ENCODE peak calls at places on chromosomes 5 and 9, in four cellular contexts. I is GM06990, S is GM13977, V is B cell. M is an unnamed sample.
A peak's percentile ranks its signal among the peaks of the same experiment; 100 is the strongest.

GRCh38 chr9:128286435-128286834 is 10.4 kb downstream of the SWI5 start:
- DNase-seq in I (no peak), S (no peak), V (no peak), M (no peak)

GRCh38 chr5:171422902-171423663 is 3.6 kb downstream of the FGF18 start:
- DNase-seq in I (no peak), S (no peak), V (no peak), M (no peak)

GRCh38 chr9:79572032-79572890 is 496 bp downstream of the TLE4 start:
- DNase-seq in I (peak; percentile 69), S (no peak), V (peak; percentile 61), M (peak; percentile 47)

GRCh38 chr9:129351642-129352151 is 173.6 kb upstream of the IER5L start:
- DNase-seq in I (no peak), S (no peak), V (peak; percentile 56), M (no peak)

GRCh38 chr9:136552117-136552685 is 6.4 kb upstream of the NOTCH1 start:
- DNase-seq in I (no peak), S (peak; percentile 77), V (peak; percentile 75), M (no peak)

GRCh38 chr5:154753792-154754191 is 1.4 kb upstream of the LARP1 start:
- DNase-seq in I (no peak), S (no peak), V (no peak), M (no peak)

GRCh38 chr5:140259509-140259908 is 43.4 kb downstream of the PFDN1 start:
- DNase-seq in I (no peak), S (no peak), V (no peak), M (peak; percentile 23)

GRCh38 chr5:166581827-166582226 is 1709.6 kb upstream of the WWC1 start:
- DNase-seq in I (no peak), S (no peak), V (no peak), M (no peak)

GRCh38 chr5:88889165-88890069 is 6.4 kb upstream of the MEF2C start:
- DNase-seq in I (peak; percentile 86), S (peak; percentile 43), V (peak; percentile 45), M (no peak)

GRCh38 chr9:126055386-126055785 is 271.2 kb upstream of the MVB12B start:
- DNase-seq in I (no peak), S (no peak), V (no peak), M (no peak)

GRCh38 chr5:66653380-66653779 is 57.2 kb downstream of the MAST4 start:
- DNase-seq in I (no peak), S (no peak), V (no peak), M (no peak)

GRCh38 chr9:124214596-124215550 is 42.9 kb upstream of the NEK6 start:
- DNase-seq in I (no peak), S (no peak), V (no peak), M (no peak)

GRCh38 chr9:87184956-87185642 is 237.8 kb upstream of the GAS1 start:
- DNase-seq in I (no peak), S (no peak), V (no peak), M (no peak)

GRCh38 chr5:118068886-118069285 is 919.5 kb downstream of the DTWD2 start:
- DNase-seq in I (no peak), S (no peak), V (no peak), M (no peak)

GRCh38 chr9:121696935-121697334 is 45.5 kb downstream of the DAB2IP start:
- DNase-seq in I (no peak), S (no peak), V (no peak), M (no peak)

GRCh38 chr5:35129921-35130485 is 82.3 kb upstream of the AGXT2 start:
- DNase-seq in I (no peak), S (peak; percentile 5), V (no peak), M (peak; percentile 72)

GRCh38 chr9:16461231-16461840 is 409.1 kb downstream of the BNC2 start:
- DNase-seq in I (peak; percentile 26), S (no peak), V (no peak), M (no peak)

GRCh38 chr5:163104496-163104895 is 332.9 kb upstream of the CCNG1 start:
- DNase-seq in I (no peak), S (no peak), V (no peak), M (peak; percentile 7)

GRCh38 chr9:37943329-37944265 is 39.7 kb upstream of the SLC25A51 start:
- DNase-seq in I (no peak), S (no peak), V (no peak), M (no peak)

GRCh38 chr5:78362220-78362619 is 1.8 kb downstream of the SCAMP1 start:
- DNase-seq in I (no peak), S (no peak), V (no peak), M (no peak)

GRCh38 chr5:37916525-37916924 is 76.7 kb upstream of the GDNF start:
- DNase-seq in I (no peak), S (no peak), V (no peak), M (no peak)

GRCh38 chr5:39714036-39714698 is 289.4 kb upstream of the DAB2 start:
- DNase-seq in I (no peak), S (peak; percentile 28), V (no peak), M (peak; percentile 53)

GRCh38 chr9:751137-752051 is 90.1 kb upstream of the DMRT1 start:
- DNase-seq in I (no peak), S (peak; percentile 36), V (no peak), M (peak; percentile 9)

GRCh38 chr5:158234323-158235158 is 375.6 kb upstream of the CLINT1 start:
- DNase-seq in I (no peak), S (no peak), V (no peak), M (peak; percentile 34)

GRCh38 chr9:3912817-3913216 is 387.0 kb upstream of the RFX3 start:
- DNase-seq in I (no peak), S (no peak), V (no peak), M (no peak)

GRCh38 chr5:176192094-176192721 is 46.0 kb upstream of the SIMC1 start:
- DNase-seq in I (no peak), S (no peak), V (no peak), M (no peak)

GRCh38 chr5:108919591-108920326 is 172.1 kb downstream of the FER start:
- DNase-seq in I (no peak), S (peak; percentile 22), V (no peak), M (no peak)

GRCh38 chr9:90198956-90199355 is 443.7 kb downstream of the DIRAS2 start:
- DNase-seq in I (no peak), S (no peak), V (no peak), M (no peak)

GRCh38 chr5:39355324-39355723 is 9.0 kb downstream of the C9 start:
- DNase-seq in I (no peak), S (no peak), V (no peak), M (no peak)

GRCh38 chr9:114318416-114318815 is 4.5 kb upstream of the ORM1 start:
- DNase-seq in I (no peak), S (no peak), V (no peak), M (no peak)

GRCh38 chr9:84850830-84851372 is 181.4 kb downstream of the NTRK2 start:
- DNase-seq in I (no peak), S (no peak), V (no peak), M (no peak)

GRCh38 chr5:67073045-67073444 is 123.6 kb downstream of the CD180 start:
- DNase-seq in I (no peak), S (no peak), V (no peak), M (no peak)

GRCh38 chr5:54872810-54873209 is 112.6 kb downstream of the ESM1 start:
- DNase-seq in I (no peak), S (no peak), V (no peak), M (no peak)

GRCh38 chr5:54868511-54869483 is 116.6 kb downstream of the ESM1 start:
- DNase-seq in I (no peak), S (no peak), V (no peak), M (peak; percentile 49)

GRCh38 chr5:54870251-54870650 is 115.1 kb downstream of the ESM1 start:
- DNase-seq in I (no peak), S (no peak), V (no peak), M (no peak)

GRCh38 chr5:54869691-54870090 is 115.7 kb downstream of the ESM1 start:
- DNase-seq in I (no peak), S (no peak), V (no peak), M (no peak)

GRCh38 chr5:54867310-54867944 is 118.0 kb downstream of the ESM1 start:
- DNase-seq in I (no peak), S (peak; percentile 56), V (peak; percentile 58), M (no peak)
- TF ChIP-seq CTCF in I (peak; percentile 62), S (peak; percentile 41), V (peak; percentile 81), M (peak; percentile 71)

DNA sequence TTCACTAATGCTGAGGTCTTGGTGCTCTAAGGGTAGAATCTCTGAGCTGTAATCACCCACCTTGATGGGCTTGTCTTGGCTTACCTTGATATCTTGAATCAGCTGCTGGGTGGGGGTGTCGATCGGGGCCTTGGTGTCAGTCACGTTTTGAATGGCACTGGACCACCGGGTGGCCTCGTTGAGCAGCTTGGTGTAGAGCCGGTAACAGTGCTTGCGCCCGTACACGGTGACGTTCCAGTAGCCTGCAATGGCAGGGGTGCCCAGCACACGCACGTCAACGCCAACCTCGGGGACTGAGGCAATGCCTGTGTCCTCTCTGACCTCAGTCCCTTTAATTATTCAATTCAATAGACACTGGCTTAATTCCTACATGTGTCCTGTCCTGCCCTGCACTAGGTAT is 63.1 kb upstream of the RETREG1 start:
- DNase-seq in I (no peak), S (no peak), V (no peak), M (peak; percentile 16)
- TF ChIP-seq CTCF in I (no peak), S (no peak), V (no peak), M (no peak)

GRCh38 chr9:32385135-32385884 is 867 bp downstream of the ACO1 start:
- DNase-seq in I (no peak), S (no peak), V (no peak), M (no peak)

GRCh38 chr9:32385885-32386283 is 1.4 kb downstream of the ACO1 start:
- DNase-seq in I (no peak), S (no peak), V (no peak), M (no peak)

GRCh38 chr9:32384002-32384363 is 460 bp upstream of the ACO1 start:
- DNase-seq in I (no peak), S (peak; percentile 10), V (no peak), M (no peak)

GRCh38 chr9:32382582-32383320 is 1.7 kb upstream of the ACO1 start:
- DNase-seq in I (no peak), S (no peak), V (no peak), M (no peak)

GRCh38 chr9:32384364-32385134 is at the start of gene ACO1:
- DNase-seq in I (peak; percentile 84), S (peak; percentile 95), V (peak; percentile 96), M (peak; percentile 83)
- TF ChIP-seq CTCF in I (no peak), S (peak; percentile 12), V (no peak), M (no peak)

DNA sequence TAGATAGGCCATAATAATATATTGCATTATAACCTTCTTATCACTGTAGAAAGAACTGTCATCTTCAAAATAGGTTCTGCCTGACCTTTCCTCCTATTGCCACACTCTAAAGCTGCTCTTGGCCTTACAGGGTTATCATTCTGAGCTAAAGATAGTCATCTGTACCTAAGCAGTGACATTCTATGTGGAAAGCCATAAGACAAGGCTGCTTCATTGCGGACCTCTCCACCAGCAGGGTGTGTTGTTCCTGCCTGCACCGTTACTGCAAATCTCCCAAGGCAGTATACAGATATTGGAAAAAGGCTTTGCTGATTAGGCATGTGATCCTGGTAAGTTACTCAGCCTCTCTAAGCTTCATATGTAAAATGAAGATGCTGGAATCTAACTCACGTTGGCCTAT is 8.1 kb downstream of the ZNF622 start:
- DNase-seq in I (no peak), S (no peak), V (no peak), M (no peak)
- TF ChIP-seq CTCF in I (no peak), S (no peak), V (no peak), M (no peak)

GRCh38 chr5:92687793-92688467 is 893.1 kb downstream of the NR2F1-AS1 start:
- DNase-seq in I (no peak), S (no peak), V (no peak), M (no peak)
- TF ChIP-seq CTCF in I (no peak), S (no peak), V (no peak), M (no peak)

GRCh38 chr5:173010547-173011464 is 27.2 kb downstream of the ATP6V0E1 start:
- DNase-seq in I (no peak), S (no peak), V (no peak), M (no peak)
- TF ChIP-seq CTCF in I (peak; percentile 5), S (no peak), V (no peak), M (no peak)

GRCh38 chr5:31581498-31582099 is 49.5 kb downstream of the C5orf22 start:
- DNase-seq in I (no peak), S (no peak), V (no peak), M (no peak)
- TF ChIP-seq CTCF in I (peak; percentile 32), S (peak; percentile 50), V (peak; percentile 69), M (peak; percentile 60)

M was measured in activated CD8-positive, alpha-beta T cell treated with anti-CD3 and anti-CD28 coated beads for 36 hours.